ENCODE peak calls at places on chromosomes 6 and 20, in seven cellular contexts. K is NT2/D1, Q is mesenteric fat pad, B is NCI-H2029, S is AG08396, G is neural crest cell, T is cardiac muscle cell. C is an unnamed sample.

GRCh38 chr20:768426-768978 is at the start of gene SLC52A3:
- DNase-seq in K (peak; percentile 33), Q (no peak), B (no peak), S (no peak), G (no peak), T (no peak), C (no peak)

GRCh38 chr20:37347891-37348642 is 2.1 kb downstream of the SRC start:
- DNase-seq in K (no peak), Q (no peak), B (no peak), S (no peak), G (no peak), T (no peak), C (no peak)

GRCh38 chr6:155782320-155782730 is 326.7 kb upstream of the NOX3 start:
- DNase-seq in K (no peak), Q (no peak), B (peak; percentile 4), S (peak; percentile 41), G (no peak), T (peak; percentile 90), C (no peak)

GRCh38 chr6:107805504-107805903 is 18.6 kb downstream of the SCML4 start:
- DNase-seq in K (no peak), Q (no peak), B (no peak), S (no peak), G (no peak), T (no peak), C (no peak)

GRCh38 chr6:32176476-32177181 is 745 bp upstream of the AGPAT1 start:
- DNase-seq in K (no peak), Q (no peak), B (no peak), S (no peak), G (no peak), T (peak; percentile 70), C (peak; percentile 34)

GRCh38 chr6:5199203-5200101 is 61.3 kb downstream of the LYRM4 start:
- DNase-seq in K (no peak), Q (no peak), B (no peak), S (no peak), G (no peak), T (no peak), C (no peak)

GRCh38 chr6:110649704-110650103 is 165.6 kb downstream of the CDK19 start:
- DNase-seq in K (no peak), Q (no peak), B (no peak), S (no peak), G (no peak), T (no peak), C (no peak)

GRCh38 chr6:45171380-45171779 is 156.8 kb upstream of the RUNX2 start:
- DNase-seq in K (no peak), Q (no peak), B (no peak), S (no peak), G (no peak), T (no peak), C (no peak)

GRCh38 chr6:82227770-82228169 is 19.8 kb downstream of the IBTK start:
- DNase-seq in K (no peak), Q (no peak), B (no peak), S (no peak), G (no peak), T (no peak), C (no peak)

GRCh38 chr20:32231847-32232246 is 24.2 kb downstream of the POFUT1 start:
- DNase-seq in K (no peak), Q (no peak), B (no peak), S (no peak), G (no peak), T (peak; percentile 58), C (no peak)

GRCh38 chr20:17835941-17836861 is 132.4 kb downstream of the SNX5 start:
- DNase-seq in K (no peak), Q (no peak), B (no peak), S (peak; percentile 69), G (no peak), T (peak; percentile 99), C (no peak)

GRCh38 chr6:168641455-168641854 is 200.5 kb downstream of the SMOC2 start:
- DNase-seq in K (peak; percentile 33), Q (no peak), B (no peak), S (no peak), G (no peak), T (peak; percentile 36), C (no peak)

GRCh38 chr6:11964729-11965128 is 47.4 kb upstream of the HIVEP1 start:
- DNase-seq in K (no peak), Q (no peak), B (no peak), S (no peak), G (no peak), T (peak; percentile 44), C (no peak)

GRCh38 chr6:12818324-12818723 is 101.8 kb downstream of the PHACTR1 start:
- DNase-seq in K (no peak), Q (no peak), B (no peak), S (no peak), G (no peak), T (peak; percentile 61), C (no peak)

GRCh38 chr20:12838261-12838866 is 170.4 kb upstream of the SPTLC3 start:
- DNase-seq in K (no peak), Q (no peak), B (no peak), S (no peak), G (no peak), T (no peak), C (no peak)

GRCh38 chr6:148404456-148405022 is 61.9 kb downstream of the SASH1 start:
- DNase-seq in K (no peak), Q (no peak), B (no peak), S (no peak), G (no peak), T (no peak), C (no peak)

GRCh38 chr6:34645627-34646026 is 50.9 kb downstream of the ILRUN start:
- DNase-seq in K (no peak), Q (no peak), B (no peak), S (no peak), G (no peak), T (no peak), C (no peak)

GRCh38 chr20:20205862-20206236 is 153.5 kb downstream of the CFAP61 start:
- DNase-seq in K (no peak), Q (no peak), B (no peak), S (no peak), G (no peak), T (no peak), C (no peak)

GRCh38 chr6:12653396-12653910 is 63.1 kb upstream of the PHACTR1 start:
- DNase-seq in K (no peak), Q (no peak), B (no peak), S (no peak), G (no peak), T (peak; percentile 24), C (no peak)

GRCh38 chr6:141467041-141467440 is 665.7 kb upstream of the GJE1 start:
- DNase-seq in K (peak; percentile 38), Q (no peak), B (no peak), S (no peak), G (no peak), T (no peak), C (no peak)

GRCh38 chr6:34231566-34232336 is 4.9 kb upstream of the HMGA1 start:
- DNase-seq in K (no peak), Q (no peak), B (no peak), S (no peak), G (no peak), T (no peak), C (no peak)

GRCh38 chr6:137165375-137166246 is 7.8 kb downstream of the IL22RA2 start:
- DNase-seq in K (no peak), Q (no peak), B (peak; percentile 13), S (no peak), G (no peak), T (peak; percentile 11), C (no peak)

GRCh38 chr6:138989098-138989983 is 1.3 kb upstream of the REPS1 start:
- DNase-seq in K (no peak), Q (no peak), B (peak; percentile 2), S (no peak), G (no peak), T (no peak), C (no peak)

GRCh38 chr6:101429291-101429690 is 35.8 kb downstream of the GRIK2 start:
- DNase-seq in K (no peak), Q (no peak), B (peak; percentile 14), S (no peak), G (no peak), T (no peak), C (no peak)

GRCh38 chr20:46767127-46767761 is 57.8 kb downstream of the SLC2A10 start:
- DNase-seq in K (peak; percentile 60), Q (no peak), B (peak; percentile 55), S (peak; percentile 43), G (peak; percentile 16), T (peak; percentile 47), C (no peak)

GRCh38 chr20:34621036-34621343 is 55.9 kb downstream of the PIGU start:
- DNase-seq in K (no peak), Q (no peak), B (no peak), S (no peak), G (no peak), T (no peak), C (no peak)

GRCh38 chr20:54362283-54362682 is 113.1 kb upstream of the DOK5 start:
- DNase-seq in K (no peak), Q (no peak), B (no peak), S (no peak), G (no peak), T (no peak), C (no peak)

GRCh38 chr6:121652726-121653623 is 217.5 kb downstream of the GJA1 start:
- DNase-seq in K (no peak), Q (no peak), B (no peak), S (peak; percentile 35), G (no peak), T (peak; percentile 87), C (no peak)

GRCh38 chr6:6001443-6001842 is 5.3 kb downstream of the NRN1 start:
- DNase-seq in K (no peak), Q (no peak), B (no peak), S (no peak), G (no peak), T (no peak), C (no peak)

GRCh38 chr6:111606620-111607115 is 990 bp upstream of the TRAF3IP2 start:
- DNase-seq in K (no peak), Q (no peak), B (no peak), S (no peak), G (no peak), T (peak; percentile 22), C (peak; percentile 30)

GRCh38 chr6:123803862-123804681 is at the start of gene NKAIN2:
- DNase-seq in K (peak; percentile 9), Q (no peak), B (peak; percentile 66), S (no peak), G (peak; percentile 60), T (no peak), C (peak; percentile 84)

GRCh38 chr20:3221398-3222226 is 12.3 kb downstream of the ITPA start:
- DNase-seq in K (no peak), Q (no peak), B (no peak), S (no peak), G (no peak), T (no peak), C (no peak)

GRCh38 chr20:16761305-16761829 is 13.2 kb downstream of the OTOR start:
- DNase-seq in K (peak; percentile 47), Q (no peak), B (peak; percentile 73), S (peak; percentile 66), G (peak; percentile 54), T (peak; percentile 81), C (peak; percentile 72)